ENCODE peak calls at places on chromosomes 4 and X, in ten cellular contexts. X, Z, J, T, K, R, C, D, N and W are unnamed samples.

GRCh38 chr4:39820186-39820585 is 122.2 kb downstream of the UBE2K start:
- DNase-seq in X (no peak), Z (no peak), J (no peak), T (no peak), K (no peak), R (no peak), C (no peak), D (no peak), N (no peak), W (no peak)

GRCh38 chrX:21745756-21746155 is 12.2 kb downstream of the SMPX start:
- DNase-seq in X (no peak), Z (no peak), J (no peak), T (peak), K (no peak), R (no peak), C (no peak), D (peak), N (peak), W (peak)

GRCh38 chr4:45477311-45477733 is 646.5 kb downstream of the GABRG1 start:
- DNase-seq in X (no peak), Z (no peak), J (no peak), T (no peak), K (no peak), R (no peak), C (no peak), D (no peak), N (no peak), W (no peak)

GRCh38 chrX:95318882-95319281 is 1365.8 kb upstream of the DIAPH2 start:
- DNase-seq in X (no peak), Z (no peak), J (no peak), T (no peak), K (peak), R (no peak), C (no peak), D (no peak), N (peak), W (no peak)

GRCh38 chr4:145012841-145013240 is 85.2 kb downstream of the ANAPC10 start:
- DNase-seq in X (no peak), Z (no peak), J (no peak), T (no peak), K (no peak), R (no peak), C (no peak), D (no peak), N (no peak), W (no peak)

GRCh38 chr4:6031831-6032230 is 13.6 kb upstream of the C4orf50 start:
- DNase-seq in X (no peak), Z (no peak), J (no peak), T (no peak), K (no peak), R (no peak), C (no peak), D (no peak), N (no peak), W (no peak)

GRCh38 chrX:74500555-74500954 is 79.3 kb downstream of the SLC16A2 start:
- DNase-seq in X (no peak), Z (no peak), J (no peak), T (no peak), K (no peak), R (no peak), C (no peak), D (no peak), N (no peak), W (no peak)

GRCh38 chrX:118723376-118723775 is 4.0 kb upstream of the IL13RA1 start:
- DNase-seq in X (no peak), Z (no peak), J (no peak), T (no peak), K (no peak), R (no peak), C (no peak), D (no peak), N (no peak), W (no peak)

GRCh38 chr4:17315459-17315858 is 196.4 kb downstream of the QDPR start:
- DNase-seq in X (no peak), Z (no peak), J (no peak), T (no peak), K (no peak), R (no peak), C (no peak), D (no peak), N (no peak), W (no peak)